ENCODE peak calls at places on chromosomes 5 and 9, in eight cellular contexts. L is germinal center; R is right lobe of liver; A is RPMI7951; X is Kasumi-1; Z is nephron progenitor cell; H is HFFc6; G is CD8-positive, alpha-beta memory T cell. K is an unnamed sample.

GRCh38 chr5:86999951-87000350 is 267.7 kb upstream of the RASA1 start:
- DNase-seq in L (no peak), R (no peak), A (no peak), X (no peak), Z (no peak), H (no peak), G (no peak), K (no peak)

GRCh38 chr9:16039103-16039987 is 486.5 kb downstream of the CCDC171 start:
- DNase-seq in L (no peak), R (no peak), A (no peak), X (no peak), Z (no peak), H (no peak), G (no peak), K (no peak)

GRCh38 chr5:135446615-135447014 is 533 bp downstream of the DCANP1 start:
- DNase-seq in L (no peak), R (no peak), A (no peak), X (peak; percentile 19), Z (no peak), H (no peak), G (no peak), K (no peak)

GRCh38 chr5:113357696-113358476 is 76.9 kb downstream of the TSSK1B start:
- DNase-seq in L (no peak), R (no peak), A (no peak), X (peak; percentile 63), Z (no peak), H (no peak), G (no peak), K (no peak)

GRCh38 chr5:78927657-78928282 is 57.3 kb downstream of the ARSB start:
- DNase-seq in L (no peak), R (no peak), A (peak; percentile 54), X (no peak), Z (no peak), H (no peak), G (no peak), K (no peak)

GRCh38 chr9:98356326-98356725 is 100.9 kb upstream of the TBC1D2 start:
- DNase-seq in L (no peak), R (no peak), A (no peak), X (no peak), Z (no peak), H (no peak), G (no peak), K (no peak)

GRCh38 chr5:88787856-88788255 is 95.1 kb downstream of the MEF2C start:
- DNase-seq in L (no peak), R (no peak), A (no peak), X (no peak), Z (no peak), H (peak; percentile 6), G (no peak), K (no peak)

GRCh38 chr5:42745426-42745825 is 11.2 kb upstream of the CCDC152 start:
- DNase-seq in L (no peak), R (no peak), A (no peak), X (peak; percentile 12), Z (peak; percentile 16), H (no peak), G (no peak), K (no peak)

GRCh38 chr9:15136646-15137045 is 170.4 kb downstream of the TTC39B start:
- DNase-seq in L (no peak), R (no peak), A (peak; percentile 24), X (no peak), Z (no peak), H (no peak), G (no peak), K (no peak)

GRCh38 chr5:177528631-177529030 is 11.9 kb upstream of the DDX41 start:
- DNase-seq in L (no peak), R (no peak), A (no peak), X (no peak), Z (no peak), H (no peak), G (no peak), K (no peak)

GRCh38 chr5:142095651-142096330 is 12.8 kb upstream of the NDFIP1 start:
- DNase-seq in L (no peak), R (no peak), A (no peak), X (no peak), Z (no peak), H (no peak), G (peak; percentile 55), K (peak; percentile 72)

GRCh38 chr9:80926611-80927010 is 762.7 kb downstream of the TLE1 start:
- DNase-seq in L (no peak), R (no peak), A (peak; percentile 24), X (no peak), Z (no peak), H (no peak), G (no peak), K (no peak)

GRCh38 chr5:115296130-115296997 is at the start of gene CCDC112:
- DNase-seq in L (peak; percentile 93), R (peak; percentile 88), A (peak; percentile 73), X (peak; percentile 37), Z (peak; percentile 83), H (peak; percentile 64), G (peak; percentile 69), K (peak; percentile 59)

GRCh38 chr5:15938961-15939360 is 240.6 kb downstream of the MARCHF11 start:
- DNase-seq in L (no peak), R (no peak), A (peak; percentile 82), X (no peak), Z (no peak), H (peak; percentile 80), G (no peak), K (no peak)

GRCh38 chr9:136855461-136856077 is 3.4 kb downstream of the MAMDC4 start:
- DNase-seq in L (no peak), R (peak; percentile 21), A (no peak), X (no peak), Z (no peak), H (no peak), G (no peak), K (no peak)

GRCh38 chr9:18604971-18605370 is 131.0 kb downstream of the ADAMTSL1 start:
- DNase-seq in L (no peak), R (no peak), A (no peak), X (no peak), Z (no peak), H (no peak), G (no peak), K (no peak)

GRCh38 chr5:65101706-65102105 is 333.0 kb downstream of the CWC27 start:
- DNase-seq in L (no peak), R (no peak), A (no peak), X (no peak), Z (no peak), H (no peak), G (no peak), K (no peak)

GRCh38 chr9:130368631-130369103 is 76.1 kb upstream of the ASS1 start:
- DNase-seq in L (no peak), R (no peak), A (peak; percentile 69), X (no peak), Z (no peak), H (no peak), G (no peak), K (no peak)

GRCh38 chr9:129888085-129888808 is 53.0 kb downstream of the USP20 start:
- DNase-seq in L (peak; percentile 75), R (peak; percentile 58), A (peak; percentile 47), X (peak; percentile 81), Z (no peak), H (no peak), G (peak; percentile 86), K (peak; percentile 91)

GRCh38 chr9:112382066-112382465 is 2.2 kb downstream of the HSDL2 start:
- DNase-seq in L (no peak), R (no peak), A (no peak), X (no peak), Z (no peak), H (no peak), G (no peak), K (no peak)

GRCh38 chr9:18314321-18314720 is 159.6 kb upstream of the ADAMTSL1 start:
- DNase-seq in L (no peak), R (no peak), A (peak; percentile 66), X (no peak), Z (no peak), H (no peak), G (no peak), K (no peak)

GRCh38 chr5:177447611-177448243 is 1.1 kb downstream of the PRR7 start:
- DNase-seq in L (no peak), R (peak; percentile 85), A (peak; percentile 96), X (no peak), Z (peak; percentile 50), H (peak; percentile 75), G (no peak), K (no peak)

GRCh38 chr9:137109250-137110146 is 5.0 kb downstream of the DPP7 start:
- DNase-seq in L (no peak), R (no peak), A (no peak), X (no peak), Z (no peak), H (no peak), G (no peak), K (no peak)

GRCh38 chr9:93298498-93299417 is 114.8 kb downstream of the WNK2 start:
- DNase-seq in L (no peak), R (no peak), A (no peak), X (no peak), Z (no peak), H (no peak), G (no peak), K (no peak)

GRCh38 chr5:112186401-112186990 is 232.6 kb downstream of the EPB41L4A start:
- DNase-seq in L (peak; percentile 17), R (no peak), A (peak; percentile 46), X (peak; percentile 73), Z (peak; percentile 11), H (peak; percentile 58), G (no peak), K (no peak)

GRCh38 chr5:174311531-174312269 is 266.2 kb downstream of the NSG2 start:
- DNase-seq in L (peak; percentile 66), R (peak; percentile 78), A (no peak), X (peak; percentile 50), Z (peak; percentile 94), H (no peak), G (peak; percentile 28), K (peak; percentile 26)

GRCh38 chr5:76838481-76839261 is 11.1 kb upstream of the S100Z start:
- DNase-seq in L (no peak), R (no peak), A (peak; percentile 97), X (no peak), Z (no peak), H (peak; percentile 70), G (no peak), K (no peak)

GRCh38 chr5:176486189-176486757 is 38.1 kb downstream of the FAF2 start:
- DNase-seq in L (no peak), R (no peak), A (no peak), X (no peak), Z (no peak), H (no peak), G (no peak), K (no peak)

GRCh38 chr5:141495456-141495811 is 6.6 kb downstream of the PCDHGC5 start:
- DNase-seq in L (no peak), R (no peak), A (no peak), X (no peak), Z (no peak), H (no peak), G (no peak), K (no peak)

GRCh38 chr9:129262261-129262660 is 84.2 kb upstream of the IER5L start:
- DNase-seq in L (no peak), R (no peak), A (no peak), X (no peak), Z (no peak), H (no peak), G (no peak), K (no peak)

GRCh38 chr5:143581148-143581547 is 177.7 kb upstream of the NR3C1 start:
- DNase-seq in L (no peak), R (no peak), A (no peak), X (no peak), Z (no peak), H (no peak), G (no peak), K (no peak)

GRCh38 chr5:53023969-53024368 is 34.8 kb downstream of the ITGA2 start:
- DNase-seq in L (no peak), R (no peak), A (peak; percentile 65), X (peak; percentile 9), Z (no peak), H (peak; percentile 82), G (no peak), K (no peak)

GRCh38 chr5:178115835-178116405 is 2.6 kb downstream of the N4BP3 start:
- DNase-seq in L (no peak), R (no peak), A (no peak), X (no peak), Z (no peak), H (no peak), G (no peak), K (no peak)